ENCODE peak calls at places on chromosomes 4 and X, in five cellular contexts. One of them, this sample, is unnamed.
A peak's percentile ranks its signal among the peaks of the same experiment; 100 is the strongest.

GRCh38 chr4:142581891-142582290 is 264.2 kb downstream of the INPP4B start:
- DNase-seq in T follicular helper cell: no peak
- DNase-seq in astrocyte of the spinal cord: no peak
- DNase-seq in GM03348: no peak
- DNase-seq in activated CD8-positive, alpha-beta memory T cell treated with anti-CD3 and anti-CD28 coated beads for 48 hours: no peak
- DNase-seq in this sample: no peak

GRCh38 chr4:76198411-76199237 is 15.0 kb downstream of the SCARB2 start:
- DNase-seq in astrocyte of the spinal cord: peak; percentile 89
- DNase-seq in activated CD8-positive, alpha-beta memory T cell treated with anti-CD3 and anti-CD28 coated beads for 48 hours: no peak
- DNase-seq in T follicular helper cell: no peak
- DNase-seq in GM03348: peak; percentile 70
- DNase-seq in this sample: no peak

GRCh38 chr4:158811704-158812103 is 42.9 kb downstream of the FNIP2 start:
- DNase-seq in astrocyte of the spinal cord: no peak
- DNase-seq in T follicular helper cell: no peak
- DNase-seq in activated CD8-positive, alpha-beta memory T cell treated with anti-CD3 and anti-CD28 coated beads for 48 hours: no peak
- DNase-seq in GM03348: no peak
- DNase-seq in this sample: no peak

GRCh38 chr4:74873545-74874295 is 59.2 kb upstream of the PARM1 start:
- DNase-seq in astrocyte of the spinal cord: no peak
- DNase-seq in T follicular helper cell: no peak
- DNase-seq in activated CD8-positive, alpha-beta memory T cell treated with anti-CD3 and anti-CD28 coated beads for 48 hours: no peak
- DNase-seq in GM03348: no peak
- DNase-seq in this sample: no peak

GRCh38 chr4:130131536-130131935 is 1035.6 kb downstream of the C4orf33 start:
- DNase-seq in GM03348: no peak
- DNase-seq in T follicular helper cell: no peak
- DNase-seq in activated CD8-positive, alpha-beta memory T cell treated with anti-CD3 and anti-CD28 coated beads for 48 hours: no peak
- DNase-seq in astrocyte of the spinal cord: no peak
- DNase-seq in this sample: no peak

GRCh38 chr4:77263247-77263646 is 106.2 kb downstream of the CCNG2 start:
- DNase-seq in GM03348: no peak
- DNase-seq in astrocyte of the spinal cord: no peak
- DNase-seq in activated CD8-positive, alpha-beta memory T cell treated with anti-CD3 and anti-CD28 coated beads for 48 hours: no peak
- DNase-seq in T follicular helper cell: no peak
- DNase-seq in this sample: no peak

GRCh38 chr4:81220269-81220668 is 5.2 kb upstream of the PRKG2 start:
- DNase-seq in astrocyte of the spinal cord: no peak
- DNase-seq in T follicular helper cell: no peak
- DNase-seq in activated CD8-positive, alpha-beta memory T cell treated with anti-CD3 and anti-CD28 coated beads for 48 hours: no peak
- DNase-seq in GM03348: no peak
- DNase-seq in this sample: no peak

GRCh38 chr4:105996845-105997244 is 101.6 kb downstream of the NPNT start:
- DNase-seq in GM03348: no peak
- DNase-seq in activated CD8-positive, alpha-beta memory T cell treated with anti-CD3 and anti-CD28 coated beads for 48 hours: no peak
- DNase-seq in astrocyte of the spinal cord: no peak
- DNase-seq in T follicular helper cell: no peak
- DNase-seq in this sample: no peak

GRCh38 chr4:53147711-53148110 is 218.2 kb downstream of the SCFD2 start:
- DNase-seq in T follicular helper cell: no peak
- DNase-seq in astrocyte of the spinal cord: no peak
- DNase-seq in activated CD8-positive, alpha-beta memory T cell treated with anti-CD3 and anti-CD28 coated beads for 48 hours: no peak
- DNase-seq in GM03348: no peak
- DNase-seq in this sample: no peak

GRCh38 chr4:151627491-151627890 is 133.3 kb downstream of the GATB start:
- DNase-seq in astrocyte of the spinal cord: peak; percentile 22
- DNase-seq in activated CD8-positive, alpha-beta memory T cell treated with anti-CD3 and anti-CD28 coated beads for 48 hours: no peak
- DNase-seq in T follicular helper cell: no peak
- DNase-seq in GM03348: peak; percentile 18
- DNase-seq in this sample: no peak

GRCh38 chrX:69262036-69262905 is 97.0 kb upstream of the PJA1 start:
- DNase-seq in GM03348: no peak
- DNase-seq in activated CD8-positive, alpha-beta memory T cell treated with anti-CD3 and anti-CD28 coated beads for 48 hours: no peak
- DNase-seq in T follicular helper cell: no peak
- DNase-seq in astrocyte of the spinal cord: no peak
- DNase-seq in this sample: no peak

GRCh38 chr4:106329027-106329618 is 12.8 kb downstream of the AIMP1 start:
- DNase-seq in astrocyte of the spinal cord: peak; percentile 65
- DNase-seq in GM03348: peak; percentile 53
- DNase-seq in T follicular helper cell: no peak
- DNase-seq in activated CD8-positive, alpha-beta memory T cell treated with anti-CD3 and anti-CD28 coated beads for 48 hours: no peak
- DNase-seq in this sample: no peak

GRCh38 chr4:168388890-168389289 is 70.3 kb upstream of the DDX60 start:
- DNase-seq in astrocyte of the spinal cord: peak; percentile 57
- DNase-seq in T follicular helper cell: no peak
- DNase-seq in activated CD8-positive, alpha-beta memory T cell treated with anti-CD3 and anti-CD28 coated beads for 48 hours: no peak
- DNase-seq in GM03348: peak; percentile 44
- DNase-seq in this sample: no peak

GRCh38 chr4:4334798-4335520 is 44.9 kb downstream of the ZBTB49 start:
- DNase-seq in astrocyte of the spinal cord: peak; percentile 45
- DNase-seq in T follicular helper cell: peak; percentile 59
- DNase-seq in GM03348: peak; percentile 46
- DNase-seq in activated CD8-positive, alpha-beta memory T cell treated with anti-CD3 and anti-CD28 coated beads for 48 hours: peak; percentile 40
- DNase-seq in this sample: peak; percentile 55

GRCh38 chr4:154490589-154491340 is 834 bp downstream of the DCHS2 start:
- DNase-seq in T follicular helper cell: no peak
- DNase-seq in activated CD8-positive, alpha-beta memory T cell treated with anti-CD3 and anti-CD28 coated beads for 48 hours: no peak
- DNase-seq in astrocyte of the spinal cord: no peak
- DNase-seq in GM03348: peak; percentile 46
- DNase-seq in this sample: peak; percentile 8

GRCh38 chr4:159770398-159770797 is 667.5 kb downstream of the RAPGEF2 start:
- DNase-seq in T follicular helper cell: no peak
- DNase-seq in activated CD8-positive, alpha-beta memory T cell treated with anti-CD3 and anti-CD28 coated beads for 48 hours: no peak
- DNase-seq in GM03348: no peak
- DNase-seq in astrocyte of the spinal cord: no peak
- DNase-seq in this sample: no peak

GRCh38 chr4:18536420-18536819 is 514.9 kb upstream of the LCORL start:
- DNase-seq in T follicular helper cell: no peak
- DNase-seq in GM03348: no peak
- DNase-seq in activated CD8-positive, alpha-beta memory T cell treated with anti-CD3 and anti-CD28 coated beads for 48 hours: no peak
- DNase-seq in astrocyte of the spinal cord: no peak
- DNase-seq in this sample: no peak

GRCh38 chr4:26185436-26185835 is 135.4 kb upstream of the RBPJ start:
- DNase-seq in astrocyte of the spinal cord: no peak
- DNase-seq in T follicular helper cell: no peak
- DNase-seq in activated CD8-positive, alpha-beta memory T cell treated with anti-CD3 and anti-CD28 coated beads for 48 hours: no peak
- DNase-seq in GM03348: no peak
- DNase-seq in this sample: no peak

GRCh38 chr4:183612329-183613250 is 46.4 kb downstream of the RWDD4 start:
- DNase-seq in activated CD8-positive, alpha-beta memory T cell treated with anti-CD3 and anti-CD28 coated beads for 48 hours: no peak
- DNase-seq in T follicular helper cell: no peak
- DNase-seq in astrocyte of the spinal cord: no peak
- DNase-seq in GM03348: no peak
- DNase-seq in this sample: no peak

GRCh38 chr4:142211444-142211843 is 575.1 kb downstream of the IL15 start:
- DNase-seq in GM03348: no peak
- DNase-seq in astrocyte of the spinal cord: no peak
- DNase-seq in activated CD8-positive, alpha-beta memory T cell treated with anti-CD3 and anti-CD28 coated beads for 48 hours: no peak
- DNase-seq in T follicular helper cell: no peak
- DNase-seq in this sample: no peak

GRCh38 chr4:159577241-159577640 is 474.4 kb downstream of the RAPGEF2 start:
- DNase-seq in GM03348: no peak
- DNase-seq in astrocyte of the spinal cord: no peak
- DNase-seq in T follicular helper cell: no peak
- DNase-seq in activated CD8-positive, alpha-beta memory T cell treated with anti-CD3 and anti-CD28 coated beads for 48 hours: no peak
- DNase-seq in this sample: no peak

GRCh38 chr4:40316782-40317635 is 18.1 kb upstream of the CHRNA9 start:
- DNase-seq in GM03348: peak; percentile 75
- DNase-seq in activated CD8-positive, alpha-beta memory T cell treated with anti-CD3 and anti-CD28 coated beads for 48 hours: peak; percentile 22
- DNase-seq in astrocyte of the spinal cord: peak; percentile 95
- DNase-seq in T follicular helper cell: peak; percentile 44
- DNase-seq in this sample: peak; percentile 25

GRCh38 chr4:80446664-80447063 is 111.1 kb downstream of the CFAP299 start:
- DNase-seq in astrocyte of the spinal cord: no peak
- DNase-seq in T follicular helper cell: no peak
- DNase-seq in activated CD8-positive, alpha-beta memory T cell treated with anti-CD3 and anti-CD28 coated beads for 48 hours: no peak
- DNase-seq in GM03348: peak; percentile 43
- DNase-seq in this sample: no peak

GRCh38 chrX:15418707-15419181 is 34.5 kb upstream of the VEGFD start:
- DNase-seq in GM03348: no peak
- DNase-seq in activated CD8-positive, alpha-beta memory T cell treated with anti-CD3 and anti-CD28 coated beads for 48 hours: no peak
- DNase-seq in T follicular helper cell: no peak
- DNase-seq in astrocyte of the spinal cord: no peak
- DNase-seq in this sample: no peak

GRCh38 chrX:131821945-131822622 is 201.0 kb upstream of the STK26 start:
- DNase-seq in T follicular helper cell: peak; percentile 78
- DNase-seq in GM03348: no peak
- DNase-seq in astrocyte of the spinal cord: peak; percentile 86
- DNase-seq in activated CD8-positive, alpha-beta memory T cell treated with anti-CD3 and anti-CD28 coated beads for 48 hours: no peak
- DNase-seq in this sample: peak; percentile 90

GRCh38 chrX:56572975-56573374 is 9.5 kb downstream of the UBQLN2 start:
- DNase-seq in T follicular helper cell: no peak
- DNase-seq in GM03348: no peak
- DNase-seq in activated CD8-positive, alpha-beta memory T cell treated with anti-CD3 and anti-CD28 coated beads for 48 hours: no peak
- DNase-seq in astrocyte of the spinal cord: no peak
- DNase-seq in this sample: peak; percentile 16

GRCh38 chr4:87060957-87061356 is 126.1 kb downstream of the AFF1 start:
- DNase-seq in astrocyte of the spinal cord: peak; percentile 91
- DNase-seq in T follicular helper cell: no peak
- DNase-seq in GM03348: no peak
- DNase-seq in activated CD8-positive, alpha-beta memory T cell treated with anti-CD3 and anti-CD28 coated beads for 48 hours: no peak
- DNase-seq in this sample: no peak

GRCh38 chr4:179804440-179804839 is 2362.2 kb upstream of the AGA start:
- DNase-seq in astrocyte of the spinal cord: peak; percentile 77
- DNase-seq in T follicular helper cell: no peak
- DNase-seq in activated CD8-positive, alpha-beta memory T cell treated with anti-CD3 and anti-CD28 coated beads for 48 hours: no peak
- DNase-seq in GM03348: no peak
- DNase-seq in this sample: no peak

GRCh38 chr4:142080960-142081359 is 444.6 kb downstream of the IL15 start:
- DNase-seq in T follicular helper cell: no peak
- DNase-seq in activated CD8-positive, alpha-beta memory T cell treated with anti-CD3 and anti-CD28 coated beads for 48 hours: no peak
- DNase-seq in astrocyte of the spinal cord: no peak
- DNase-seq in GM03348: no peak
- DNase-seq in this sample: no peak

GRCh38 chr4:186790630-186791029 is 67.0 kb upstream of the FAT1 start:
- DNase-seq in T follicular helper cell: no peak
- DNase-seq in GM03348: no peak
- DNase-seq in astrocyte of the spinal cord: peak; percentile 37
- DNase-seq in activated CD8-positive, alpha-beta memory T cell treated with anti-CD3 and anti-CD28 coated beads for 48 hours: no peak
- DNase-seq in this sample: no peak

GRCh38 chr4:109025471-109026076 is 262.7 kb upstream of the ETNPPL start:
- DNase-seq in GM03348: no peak
- DNase-seq in astrocyte of the spinal cord: no peak
- DNase-seq in T follicular helper cell: no peak
- DNase-seq in activated CD8-positive, alpha-beta memory T cell treated with anti-CD3 and anti-CD28 coated beads for 48 hours: no peak
- DNase-seq in this sample: no peak

GRCh38 chr4:6449335-6449734 is 23.1 kb downstream of the PPP2R2C start:
- DNase-seq in astrocyte of the spinal cord: no peak
- DNase-seq in T follicular helper cell: no peak
- DNase-seq in activated CD8-positive, alpha-beta memory T cell treated with anti-CD3 and anti-CD28 coated beads for 48 hours: no peak
- DNase-seq in GM03348: no peak
- DNase-seq in this sample: no peak

GRCh38 chr4:19776021-19776459 is 475.7 kb upstream of the SLIT2 start:
- DNase-seq in T follicular helper cell: no peak
- DNase-seq in astrocyte of the spinal cord: peak; percentile 94
- DNase-seq in activated CD8-positive, alpha-beta memory T cell treated with anti-CD3 and anti-CD28 coated beads for 48 hours: no peak
- DNase-seq in GM03348: peak; percentile 52
- DNase-seq in this sample: no peak

GRCh38 chrX:130786030-130786429 is 117.0 kb downstream of the ENOX2 start:
- DNase-seq in astrocyte of the spinal cord: no peak
- DNase-seq in activated CD8-positive, alpha-beta memory T cell treated with anti-CD3 and anti-CD28 coated beads for 48 hours: no peak
- DNase-seq in GM03348: no peak
- DNase-seq in T follicular helper cell: no peak
- DNase-seq in this sample: no peak

GRCh38 chrX:69321006-69321655 is 155.9 kb upstream of the PJA1 start:
- DNase-seq in astrocyte of the spinal cord: no peak
- DNase-seq in GM03348: peak; percentile 0
- DNase-seq in T follicular helper cell: no peak
- DNase-seq in activated CD8-positive, alpha-beta memory T cell treated with anti-CD3 and anti-CD28 coated beads for 48 hours: no peak
- DNase-seq in this sample: no peak

GRCh38 chrX:30821116-30821515 is 67.9 kb downstream of the TAB3 start:
- DNase-seq in activated CD8-positive, alpha-beta memory T cell treated with anti-CD3 and anti-CD28 coated beads for 48 hours: no peak
- DNase-seq in GM03348: no peak
- DNase-seq in T follicular helper cell: no peak
- DNase-seq in astrocyte of the spinal cord: no peak
- DNase-seq in this sample: no peak

GRCh38 chr4:16024009-16024408 is 59.8 kb downstream of the PROM1 start:
- DNase-seq in astrocyte of the spinal cord: no peak
- DNase-seq in T follicular helper cell: no peak
- DNase-seq in GM03348: peak; percentile 60
- DNase-seq in activated CD8-positive, alpha-beta memory T cell treated with anti-CD3 and anti-CD28 coated beads for 48 hours: no peak
- DNase-seq in this sample: no peak

GRCh38 chr4:55754754-55755350 is 64.7 kb upstream of the EXOC1L start:
- DNase-seq in GM03348: peak; percentile 20
- DNase-seq in activated CD8-positive, alpha-beta memory T cell treated with anti-CD3 and anti-CD28 coated beads for 48 hours: no peak
- DNase-seq in astrocyte of the spinal cord: peak; percentile 47
- DNase-seq in T follicular helper cell: no peak
- DNase-seq in this sample: no peak

GRCh38 chrX:101287402-101287801 is 3.7 kb downstream of the TAF7L start:
- DNase-seq in T follicular helper cell: no peak
- DNase-seq in GM03348: peak; percentile 49
- DNase-seq in astrocyte of the spinal cord: peak; percentile 60
- DNase-seq in activated CD8-positive, alpha-beta memory T cell treated with anti-CD3 and anti-CD28 coated beads for 48 hours: no peak
- DNase-seq in this sample: peak; percentile 8